ENCODE peak calls at places on chromosomes 3 and 15, in four cellular contexts. N, W, E and L are unnamed samples.

GRCh38 chr3:145952541-145952940 is 208.4 kb downstream of the PLOD2 start:
- DNase-seq in N (no peak), E (no peak), W (peak; percentile 50), L (no peak)

GRCh38 chr15:79192462-79193036 is 90.0 kb upstream of the ANKRD34C start:
- DNase-seq in W (no peak), E (no peak), N (no peak), L (no peak)

GRCh38 chr3:69012111-69012835 is 1.2 kb downstream of the EOGT start:
- DNase-seq in N (no peak), E (no peak), W (peak; percentile 49), L (peak; percentile 86)

GRCh38 chr3:120636790-120637401 is 40.8 kb downstream of the NDUFB4 start:
- DNase-seq in N (no peak), E (no peak), W (no peak), L (no peak)

GRCh38 chr3:161028485-161029018 is 76.6 kb downstream of the B3GALNT1 start:
- DNase-seq in N (no peak), W (no peak), E (no peak), L (no peak)

GRCh38 chr15:70356919-70357318 is 259.2 kb upstream of the TLE3 start:
- DNase-seq in W (peak; percentile 24), N (no peak), E (no peak), L (peak; percentile 57)

GRCh38 chr15:66831801-66832390 is 129.9 kb downstream of the SMAD6 start:
- DNase-seq in W (no peak), N (no peak), E (no peak), L (peak; percentile 48)

GRCh38 chr3:187271582-187271981 is 20.0 kb downstream of the MASP1 start:
- DNase-seq in E (no peak), N (no peak), W (no peak), L (no peak)

GRCh38 chr3:128270559-128271492 is 117.5 kb downstream of the EEFSEC start:
- DNase-seq in E (peak; percentile 5), W (no peak), N (no peak), L (no peak)

GRCh38 chr15:79811406-79812405 is 85.1 kb downstream of the MTHFS start:
- DNase-seq in E (no peak), W (peak; percentile 60), N (no peak), L (no peak)

GRCh38 chr15:31311735-31312134 is 14.9 kb upstream of the KLF13 start:
- DNase-seq in E (peak; percentile 14), N (no peak), W (no peak), L (no peak)

GRCh38 chr3:10249833-10250232 is 1.6 kb downstream of the TATDN2 start:
- DNase-seq in W (peak; percentile 29), E (no peak), N (no peak), L (no peak)

GRCh38 chr3:77026904-77027634 is 12.8 kb upstream of the ROBO2 start:
- DNase-seq in W (no peak), N (no peak), E (no peak), L (no peak)

GRCh38 chr3:46990573-46991374 is 11.3 kb downstream of the NBEAL2 start:
- DNase-seq in W (no peak), N (no peak), E (no peak), L (no peak)

GRCh38 chr15:43239732-43240491 is 19.1 kb upstream of the EPB42 start:
- DNase-seq in W (peak; percentile 16), E (no peak), N (no peak), L (no peak)

GRCh38 chr15:31402511-31403056 is 75.9 kb downstream of the KLF13 start:
- DNase-seq in E (no peak), N (no peak), W (peak; percentile 78), L (no peak)

GRCh38 chr3:99843590-99844260 is 26.1 kb downstream of the CMSS1 start:
- DNase-seq in E (no peak), W (no peak), N (no peak), L (no peak)

GRCh38 chr15:70752142-70752754 is 11.1 kb downstream of the UACA start:
- DNase-seq in W (peak; percentile 83), E (no peak), N (peak; percentile 16), L (no peak)

GRCh38 chr3:30749230-30749629 is 142.8 kb downstream of the TGFBR2 start:
- DNase-seq in N (no peak), E (no peak), W (no peak), L (no peak)

GRCh38 chr3:153443961-153444360 is 281.9 kb downstream of the RAP2B start:
- DNase-seq in W (peak; percentile 37), E (no peak), N (peak; percentile 10), L (no peak)

GRCh38 chr15:75161788-75162414 is 39.8 kb upstream of the C15orf39 start:
- DNase-seq in N (no peak), E (no peak), W (peak; percentile 31), L (no peak)

GRCh38 chr3:64502284-64502683 is 185.5 kb downstream of the ADAMTS9 start:
- DNase-seq in E (no peak), N (no peak), W (peak; percentile 86), L (no peak)

GRCh38 chr15:59931642-59932296 is 72.3 kb upstream of the FOXB1 start:
- DNase-seq in E (no peak), W (no peak), N (no peak), L (no peak)

GRCh38 chr3:30649572-30650310 is 43.3 kb downstream of the TGFBR2 start:
- DNase-seq in E (no peak), N (no peak), W (peak; percentile 70), L (no peak)

GRCh38 chr3:124599779-124600693 is 130.2 kb upstream of the UMPS start:
- DNase-seq in N (no peak), E (no peak), W (no peak), L (no peak)

GRCh38 chr3:122105626-122106025 is 50.5 kb downstream of the CD86 start:
- DNase-seq in E (no peak), N (no peak), W (no peak), L (no peak)